ENCODE peak calls at places on chromosomes 4 and X, in five cellular contexts. One of them, this sample, is unnamed.

GRCh38 chr4:16122784-16123183 is 39.0 kb upstream of the PROM1 start:
- DNase-seq in A549: no peak
- DNase-seq in AG10803: no peak
- DNase-seq in brain microvascular endothelial cell: no peak
- DNase-seq in neural progenitor cell: no peak
- DNase-seq in this sample: no peak

GRCh38 chr4:185395255-185395955 is at the start of gene LRP2BP:
- DNase-seq in A549: no peak
- DNase-seq in AG10803: peak; percentile 4
- DNase-seq in brain microvascular endothelial cell: no peak
- DNase-seq in neural progenitor cell: no peak
- DNase-seq in this sample: peak; percentile 57

GRCh38 chrX:154991476-154991875 is 31.0 kb downstream of the F8 start:
- DNase-seq in A549: no peak
- DNase-seq in AG10803: no peak
- DNase-seq in brain microvascular endothelial cell: no peak
- DNase-seq in neural progenitor cell: no peak
- DNase-seq in this sample: peak; percentile 23

GRCh38 chrX:122517781-122518180 is 666.3 kb upstream of the GRIA3 start:
- DNase-seq in A549: no peak
- DNase-seq in AG10803: peak; percentile 74
- DNase-seq in brain microvascular endothelial cell: no peak
- DNase-seq in neural progenitor cell: no peak
- DNase-seq in this sample: no peak

GRCh38 chr4:97984545-97985131 is 158.6 kb downstream of the STPG2 start:
- DNase-seq in A549: no peak
- DNase-seq in AG10803: no peak
- DNase-seq in brain microvascular endothelial cell: no peak
- DNase-seq in neural progenitor cell: peak; percentile 28
- DNase-seq in this sample: peak; percentile 7

GRCh38 chrX:24646745-24647182 is 383 bp downstream of the PCYT1B start:
- DNase-seq in A549: no peak
- DNase-seq in AG10803: no peak
- DNase-seq in brain microvascular endothelial cell: no peak
- DNase-seq in neural progenitor cell: peak; percentile 93
- DNase-seq in this sample: no peak

GRCh38 chr4:151730003-151730559 is 30.7 kb downstream of the GATB start:
- DNase-seq in A549: no peak
- DNase-seq in AG10803: peak; percentile 10
- DNase-seq in brain microvascular endothelial cell: no peak
- DNase-seq in neural progenitor cell: no peak
- DNase-seq in this sample: no peak

GRCh38 chr4:86846921-86847320 is 2.3 kb downstream of the SLC10A6 start:
- DNase-seq in A549: no peak
- DNase-seq in AG10803: peak; percentile 76
- DNase-seq in brain microvascular endothelial cell: no peak
- DNase-seq in neural progenitor cell: no peak
- DNase-seq in this sample: no peak

GRCh38 chr4:127631420-127631819 is 1.3 kb upstream of the INTU start:
- DNase-seq in A549: no peak
- DNase-seq in AG10803: no peak
- DNase-seq in brain microvascular endothelial cell: peak; percentile 9
- DNase-seq in neural progenitor cell: no peak
- DNase-seq in this sample: no peak

GRCh38 chrX:72003811-72004750 is 93.4 kb downstream of the NHSL2 start:
- DNase-seq in A549: no peak
- DNase-seq in AG10803: peak; percentile 72
- DNase-seq in brain microvascular endothelial cell: no peak
- DNase-seq in neural progenitor cell: peak; percentile 64
- DNase-seq in this sample: no peak

GRCh38 chrX:154542723-154543424 is 3.8 kb downstream of the G6PD start:
- DNase-seq in A549: peak; percentile 55
- DNase-seq in AG10803: no peak
- DNase-seq in brain microvascular endothelial cell: no peak
- DNase-seq in neural progenitor cell: no peak
- DNase-seq in this sample: no peak

GRCh38 chrX:133415276-133416105 is at the start of gene GPC4:
- DNase-seq in A549: peak; percentile 8
- DNase-seq in AG10803: peak; percentile 24
- DNase-seq in brain microvascular endothelial cell: peak; percentile 6
- DNase-seq in neural progenitor cell: peak; percentile 74
- DNase-seq in this sample: no peak

GRCh38 chr4:151688003-151688784 is 72.6 kb downstream of the GATB start:
- DNase-seq in A549: no peak
- DNase-seq in AG10803: peak; percentile 20
- DNase-seq in brain microvascular endothelial cell: peak; percentile 39
- DNase-seq in neural progenitor cell: peak; percentile 63
- DNase-seq in this sample: no peak

GRCh38 chrX:17174671-17175070 is 200.3 kb upstream of the NHS start:
- DNase-seq in A549: no peak
- DNase-seq in AG10803: no peak
- DNase-seq in brain microvascular endothelial cell: no peak
- DNase-seq in neural progenitor cell: no peak
- DNase-seq in this sample: no peak

GRCh38 chr4:125323547-125324100 is 8.9 kb downstream of the FAT4 start:
- DNase-seq in A549: no peak
- DNase-seq in AG10803: peak; percentile 66
- DNase-seq in brain microvascular endothelial cell: peak; percentile 67
- DNase-seq in neural progenitor cell: peak; percentile 18
- DNase-seq in this sample: no peak

GRCh38 chr4:82217986-82218715 is 155.6 kb downstream of the HNRNPD start:
- DNase-seq in A549: no peak
- DNase-seq in AG10803: no peak
- DNase-seq in brain microvascular endothelial cell: no peak
- DNase-seq in neural progenitor cell: peak; percentile 19
- DNase-seq in this sample: no peak
- TF ChIP-seq CTCF in A549: no peak
- TF ChIP-seq CTCF in AG10803: peak; percentile 37
- TF ChIP-seq CTCF in brain microvascular endothelial cell: peak; percentile 66
- TF ChIP-seq CTCF in neural progenitor cell: peak; percentile 41
- TF ChIP-seq CTCF in this sample: peak; percentile 10

GRCh38 chr4:141771889-141772830 is 135.8 kb downstream of the IL15 start:
- DNase-seq in A549: no peak
- DNase-seq in AG10803: peak; percentile 23
- DNase-seq in brain microvascular endothelial cell: no peak
- DNase-seq in neural progenitor cell: no peak
- DNase-seq in this sample: peak; percentile 87
- H3K4me3 ChIP-seq in A549: peak overlapping the region; percentile 37
- H3K4me3 ChIP-seq in AG10803: no peak overlapping the region
- H3K4me3 ChIP-seq in brain microvascular endothelial cell: no peak overlapping the region
- H3K4me3 ChIP-seq in neural progenitor cell: no peak overlapping the region
- H3K4me3 ChIP-seq in this sample: peak overlapping the region; percentile 38

GRCh38 chr4:183229397-183229796 is 90.7 kb downstream of the CLDN22 start:
- DNase-seq in A549: no peak
- DNase-seq in AG10803: no peak
- DNase-seq in brain microvascular endothelial cell: no peak
- DNase-seq in neural progenitor cell: no peak
- DNase-seq in this sample: no peak
- TF ChIP-seq CTCF in A549: no peak
- TF ChIP-seq CTCF in AG10803: no peak
- TF ChIP-seq CTCF in brain microvascular endothelial cell: no peak
- TF ChIP-seq CTCF in neural progenitor cell: no peak
- TF ChIP-seq CTCF in this sample: no peak

DNA sequence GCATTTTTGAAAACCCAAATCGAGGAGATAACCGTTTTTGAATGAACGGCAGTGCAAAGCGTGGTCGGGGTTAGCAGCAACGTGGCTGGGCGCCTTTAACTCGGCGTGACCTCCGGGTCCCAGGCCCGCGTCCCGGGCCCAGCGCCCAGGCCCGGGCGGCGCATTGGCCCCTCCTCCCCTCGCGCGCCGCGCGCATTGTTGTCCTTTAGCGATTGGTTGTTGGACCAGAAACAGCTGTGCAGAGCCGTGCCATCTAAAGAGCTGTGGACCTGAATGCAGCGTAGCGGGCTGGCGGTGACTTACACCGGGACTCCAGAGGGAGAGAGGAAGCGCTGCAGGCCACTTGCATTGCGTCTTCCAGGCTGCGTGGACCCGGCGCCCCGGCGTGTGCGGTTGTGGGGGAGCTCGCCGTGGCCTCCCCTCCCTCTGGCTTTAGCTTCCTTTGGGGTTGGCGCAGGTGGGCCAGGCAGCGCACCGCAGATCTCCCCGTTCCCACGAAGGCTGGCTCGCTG is at the start of gene STOX2:
- DNase-seq in A549: peak; percentile 73
- DNase-seq in AG10803: peak; percentile 6
- DNase-seq in brain microvascular endothelial cell: peak; percentile 18
- DNase-seq in neural progenitor cell: peak; percentile 92
- DNase-seq in this sample: no peak
- H3K4me3 ChIP-seq in A549: peak within 1 kb of the TSS; percentile 66
- H3K4me3 ChIP-seq in AG10803: peak within 1 kb of the TSS; percentile 29
- H3K4me3 ChIP-seq in brain microvascular endothelial cell: peak within 1 kb of the TSS; percentile 61
- H3K4me3 ChIP-seq in neural progenitor cell: peak within 1 kb of the TSS; percentile 67
- H3K4me3 ChIP-seq in this sample: no peak within 1 kb of the TSS

GRCh38 chrX:95823796-95824195 is 860.8 kb upstream of the DIAPH2 start:
- DNase-seq in A549: no peak
- DNase-seq in AG10803: no peak
- DNase-seq in brain microvascular endothelial cell: no peak
- DNase-seq in neural progenitor cell: no peak
- DNase-seq in this sample: no peak
- TF ChIP-seq CTCF in A549: no peak
- TF ChIP-seq CTCF in AG10803: no peak
- TF ChIP-seq CTCF in brain microvascular endothelial cell: no peak
- TF ChIP-seq CTCF in neural progenitor cell: peak; percentile 29
- TF ChIP-seq CTCF in this sample: no peak